ENCODE peak calls at places on chromosomes 11 and 22, in nine cellular contexts. K is bronchial epithelial cell; D is progenitor cell of endocrine pancreas; R is upper lobe of right lung; X is RWPE1; W is AG10803; Z is lower lobe of right lung; B is CD4-positive, alpha-beta T cell; I is mucosa of descending colon. V is an unnamed sample.
A peak's percentile ranks its signal among the peaks of the same experiment; 100 is the strongest.

GRCh38 chr11:66233301-66233700 is 35.1 kb upstream of the RAB1B start:
- DNase-seq in I (no peak), D (no peak), B (no peak), K (no peak), R (no peak), W (no peak), X (no peak), Z (no peak), V (no peak)

GRCh38 chr11:114180301-114181055 is 115.7 kb upstream of the NNMT start:
- DNase-seq in D (no peak), R (peak; percentile 77), I (peak; percentile 66), B (no peak), Z (peak; percentile 75), X (no peak), K (peak; percentile 44), W (no peak), V (no peak)

GRCh38 chr22:19168088-19168890 is 10.2 kb downstream of the SLC25A1 start:
- DNase-seq in I (no peak), X (no peak), K (no peak), D (no peak), W (no peak), R (no peak), Z (no peak), B (no peak), V (no peak)

GRCh38 chr22:23215294-23216204 is 35.2 kb downstream of the BCR start:
- DNase-seq in B (no peak), I (no peak), K (peak; percentile 77), X (peak; percentile 57), R (no peak), D (no peak), Z (peak; percentile 37), W (peak; percentile 39), V (no peak)

GRCh38 chr11:2667940-2668339 is 31.9 kb downstream of the KCNQ1OT1 start:
- DNase-seq in W (no peak), X (no peak), K (no peak), Z (no peak), R (no peak), I (no peak), D (no peak), B (no peak), V (no peak)

GRCh38 chr11:59615132-59615636 is 390 bp downstream of the OSBP start:
- DNase-seq in I (peak; percentile 86), B (peak; percentile 46), Z (peak; percentile 83), D (peak; percentile 32), K (peak; percentile 54), R (peak; percentile 82), W (no peak), X (peak; percentile 61), V (peak; percentile 4)

GRCh38 chr11:67700141-67700540 is 25.7 kb upstream of the ALDH3B2 start:
- DNase-seq in D (no peak), I (no peak), B (no peak), W (no peak), K (no peak), R (no peak), Z (no peak), X (no peak), V (no peak)

GRCh38 chr22:49372530-49373288 is 455.0 kb downstream of the BRD1 start:
- DNase-seq in D (no peak), B (no peak), W (no peak), I (no peak), R (peak; percentile 57), X (no peak), K (no peak), Z (no peak), V (no peak)

GRCh38 chr22:20260071-20260722 is 7.9 kb downstream of the RTN4R start:
- DNase-seq in R (no peak), D (no peak), I (no peak), B (no peak), Z (no peak), W (no peak), K (no peak), X (no peak), V (no peak)

GRCh38 chr22:20256562-20257473 is 11.3 kb downstream of the RTN4R start:
- DNase-seq in I (no peak), B (no peak), D (no peak), Z (no peak), R (no peak), X (no peak), K (no peak), W (no peak), V (no peak)

GRCh38 chr22:20257474-20258299 is 10.4 kb downstream of the RTN4R start:
- DNase-seq in R (no peak), B (no peak), I (no peak), K (no peak), W (no peak), X (no peak), Z (no peak), D (no peak), V (no peak)

GRCh38 chr22:20259336-20259705 is 8.8 kb downstream of the RTN4R start:
- DNase-seq in D (no peak), X (no peak), W (no peak), B (no peak), Z (no peak), R (no peak), I (no peak), K (no peak), V (no peak)

DNA sequence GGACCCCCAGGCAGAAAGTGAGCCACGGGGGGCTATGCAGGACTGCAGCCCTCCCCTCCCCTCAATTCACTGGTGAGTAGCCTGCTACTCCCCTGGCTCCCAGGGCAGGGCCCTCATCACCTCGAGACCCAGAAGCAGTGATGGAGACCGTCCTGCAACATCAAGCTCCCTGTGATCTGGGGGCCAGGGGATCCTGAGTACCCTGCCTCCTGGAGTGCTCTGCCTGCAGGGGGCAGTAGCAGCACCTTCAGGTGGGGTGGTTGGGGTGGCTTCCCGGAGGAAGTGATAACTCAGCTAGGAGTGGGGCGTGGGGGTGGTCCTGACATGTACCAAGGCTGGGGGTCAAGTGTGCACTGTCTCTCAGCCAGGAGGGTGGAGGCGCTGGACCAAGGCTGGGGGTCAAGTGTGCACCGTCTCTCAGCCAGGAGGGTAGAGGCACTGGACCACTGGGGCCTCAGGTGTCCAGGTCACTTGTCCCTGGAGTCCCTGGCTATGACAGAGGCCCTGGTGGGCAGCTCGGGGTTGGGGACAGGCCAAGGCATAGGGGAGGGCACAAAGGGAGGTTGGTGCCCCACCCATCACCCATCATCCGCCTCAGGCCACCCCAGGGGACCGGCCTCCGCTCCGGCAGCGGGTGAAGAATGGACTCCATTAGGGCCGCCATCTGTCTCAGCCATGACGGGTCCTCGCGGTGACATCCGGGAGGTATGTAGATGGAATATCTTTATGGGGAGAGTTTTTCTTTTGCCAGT is 9.4 kb downstream of the RTN4R start:
- DNase-seq in K (no peak), R (no peak), Z (no peak), B (no peak), X (no peak), I (no peak), D (no peak), W (no peak), V (no peak)
- TF ChIP-seq CTCF in K (peak; percentile 23), R (peak; percentile 12), Z (no peak), B (peak; percentile 27), X (no peak), I (peak; percentile 10), D (peak; percentile 24), W (peak; percentile 21), V (peak; percentile 35)

DNA sequence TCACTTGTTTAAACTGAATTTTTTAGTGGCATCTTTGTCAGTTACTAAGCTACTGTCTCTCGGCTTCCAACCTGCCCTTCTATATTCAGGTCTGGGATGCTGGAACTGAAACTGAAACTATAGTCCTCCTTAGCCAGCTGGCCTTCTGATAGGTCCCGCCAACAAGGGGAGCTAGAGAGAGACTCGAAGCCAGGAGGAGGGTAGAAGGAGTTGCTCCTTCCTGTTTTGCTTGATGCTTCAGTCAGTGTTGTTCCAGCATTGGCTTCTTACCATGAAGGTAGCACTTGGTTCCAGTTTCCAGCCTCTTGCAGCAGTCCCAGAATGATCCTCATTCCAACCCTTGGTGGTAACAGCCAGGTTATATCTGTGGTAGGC is 32.9 kb upstream of the HORMAD2 start:
- DNase-seq in W (peak; percentile 4), R (no peak), X (no peak), K (no peak), Z (no peak), I (no peak), D (no peak), B (no peak), V (no peak)
- TF ChIP-seq CTCF in W (no peak), R (peak; percentile 4), X (no peak), K (no peak), Z (no peak), I (no peak), D (no peak), B (no peak), V (no peak)

DNA sequence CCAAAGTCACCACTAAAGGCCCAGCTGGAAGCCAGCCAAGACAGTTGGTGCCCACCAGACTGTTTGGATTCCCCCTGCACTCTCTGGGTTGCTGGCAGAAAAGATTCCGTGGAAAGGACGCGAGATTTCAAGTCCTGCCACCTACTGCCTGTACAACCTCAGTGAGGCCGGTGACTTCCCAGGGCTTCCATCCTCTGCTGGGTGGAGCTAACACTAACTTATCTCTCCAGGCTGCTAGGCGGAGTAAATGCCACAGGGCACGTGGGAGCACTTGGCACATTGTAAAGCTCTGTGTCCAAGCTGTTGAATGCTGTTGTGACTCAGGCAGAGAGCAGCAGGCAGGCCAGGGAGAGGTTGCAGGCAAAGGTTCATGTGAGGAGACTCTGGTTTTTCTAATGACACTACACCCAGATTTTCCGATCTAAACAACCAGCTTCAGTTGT is 50.9 kb upstream of the CDON start:
- DNase-seq in W (peak; percentile 99), I (peak; percentile 89), X (peak; percentile 72), B (no peak), D (no peak), K (peak; percentile 93), Z (peak; percentile 88), R (peak; percentile 90), V (no peak)
- TF ChIP-seq CTCF in W (peak; percentile 22), I (no peak), X (no peak), B (no peak), D (no peak), K (peak; percentile 16), Z (no peak), R (no peak), V (no peak)

GRCh38 chr11:47215366-47215925 is 672 bp downstream of the DDB2 start:
- DNase-seq in I (no peak), K (peak; percentile 74), W (no peak), X (no peak), B (no peak), R (no peak), D (no peak), Z (no peak), V (no peak)

GRCh38 chr11:47220401-47220821 is 5.6 kb downstream of the DDB2 start:
- DNase-seq in R (no peak), K (peak; percentile 69), W (peak; percentile 64), X (no peak), B (no peak), I (no peak), D (no peak), Z (no peak), V (no peak)

GRCh38 chr11:47213985-47214564 is 699 bp upstream of the DDB2 start:
- DNase-seq in K (peak; percentile 83), B (peak; percentile 72), R (peak; percentile 97), D (peak; percentile 28), I (peak; percentile 96), W (peak; percentile 91), X (peak; percentile 93), Z (peak; percentile 96), V (peak; percentile 10)

GRCh38 chr11:47212938-47213337 is 1.8 kb upstream of the DDB2 start:
- DNase-seq in K (no peak), I (peak; percentile 58), B (no peak), Z (no peak), X (no peak), R (no peak), D (no peak), W (no peak), V (no peak)

DNA sequence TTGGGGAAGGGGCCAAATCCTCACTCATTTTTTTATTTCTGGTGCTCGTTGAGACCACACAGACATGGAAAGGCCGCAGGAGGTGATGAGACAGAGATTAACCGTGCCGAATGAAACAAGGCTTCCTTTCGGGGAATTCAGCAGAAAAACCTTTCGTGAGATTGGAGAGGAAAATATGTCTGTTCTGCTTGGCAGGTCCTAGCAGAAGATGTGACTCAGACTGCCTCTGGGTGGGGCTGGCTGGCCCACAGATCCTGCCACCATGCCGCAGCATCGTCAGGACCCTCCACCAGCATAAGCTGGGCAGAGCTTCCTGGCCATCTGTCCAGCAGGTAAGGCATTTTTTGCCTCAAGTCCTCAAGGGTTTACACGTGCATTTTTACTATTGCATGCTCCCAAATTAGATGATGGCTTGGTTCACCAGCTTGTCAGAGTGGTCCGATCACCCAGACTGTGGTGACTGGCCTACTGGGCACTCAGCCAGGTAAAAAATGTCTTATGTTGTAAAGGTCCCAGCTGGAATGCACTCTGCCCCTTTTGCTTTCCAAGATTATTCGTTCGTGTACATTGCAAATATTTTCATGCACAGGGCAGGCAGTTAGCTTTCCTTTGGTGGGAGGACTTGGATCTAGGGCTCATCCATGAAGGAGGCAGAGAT is 1.5 kb downstream of the DDB2 start:
- DNase-seq in K (peak; percentile 84), B (peak; percentile 33), Z (no peak), R (no peak), I (peak; percentile 76), D (no peak), W (peak; percentile 88), X (peak; percentile 61), V (no peak)
- TF ChIP-seq CTCF in K (no peak), B (no peak), Z (no peak), R (peak; percentile 14), I (no peak), D (no peak), W (no peak), X (no peak), V (no peak)